ENCODE peak calls at places on chromosomes 6 and 20, in nine cellular contexts. G is CD8-positive, alpha-beta T cell; E is body of pancreas; O is fibroblast of lung; M is left ventricle myocardium inferior; U is pancreas; A is IMR-90; C is CD4-positive, alpha-beta memory T cell; N is Panc1. L is an unnamed sample.

GRCh38 chr6:26243742-26244141 is 121.3 kb upstream of the BTN3A2 start:
- DNase-seq in G (no peak), E (no peak), O (no peak), M (no peak), U (no peak), A (no peak), C (no peak), N (no peak), L (no peak)

GRCh38 chr20:39195495-39196129 is 233.5 kb downstream of the DHX35 start:
- DNase-seq in G (no peak), E (no peak), O (no peak), M (no peak), U (no peak), A (no peak), C (no peak), N (no peak), L (no peak)

GRCh38 chr20:24782801-24783630 is 166.1 kb upstream of the CST7 start:
- DNase-seq in G (no peak), E (no peak), O (peak), M (no peak), U (peak), A (no peak), C (no peak), N (no peak), L (no peak)

GRCh38 chr6:144918073-144918472 is 632.9 kb downstream of the UTRN start:
- DNase-seq in G (no peak), E (no peak), O (no peak), M (no peak), U (no peak), A (no peak), C (no peak), N (no peak), L (no peak)

GRCh38 chr20:24587384-24588046 is 118.1 kb downstream of the SYNDIG1 start:
- DNase-seq in G (no peak), E (no peak), O (no peak), M (no peak), U (no peak), A (no peak), C (no peak), N (no peak), L (no peak)

GRCh38 chr6:38973178-38974057 is 75.2 kb upstream of the GLP1R start:
- DNase-seq in G (no peak), E (peak), O (peak), M (no peak), U (no peak), A (peak), C (no peak), N (peak), L (peak)

GRCh38 chr6:110609101-110609500 is 132.7 kb upstream of the SLC22A16 start:
- DNase-seq in G (no peak), E (no peak), O (no peak), M (no peak), U (no peak), A (peak), C (no peak), N (no peak), L (no peak)

GRCh38 chr20:33687370-33687915 is 1.3 kb upstream of the E2F1 start:
- DNase-seq in G (no peak), E (no peak), O (peak), M (no peak), U (no peak), A (no peak), C (no peak), N (no peak), L (no peak)

GRCh38 chr6:15607603-15608002 is 55.2 kb downstream of the DTNBP1 start:
- DNase-seq in G (no peak), E (no peak), O (no peak), M (no peak), U (no peak), A (no peak), C (no peak), N (no peak), L (no peak)

GRCh38 chr6:15614277-15614676 is 48.6 kb downstream of the DTNBP1 start:
- DNase-seq in G (no peak), E (peak), O (no peak), M (no peak), U (no peak), A (no peak), C (no peak), N (no peak), L (no peak)

GRCh38 chr6:15606347-15606746 is 56.5 kb downstream of the DTNBP1 start:
- DNase-seq in G (no peak), E (no peak), O (no peak), M (no peak), U (no peak), A (no peak), C (no peak), N (no peak), L (no peak)

GRCh38 chr6:15608406-15608805 is 54.4 kb downstream of the DTNBP1 start:
- DNase-seq in G (no peak), E (no peak), O (peak), M (no peak), U (no peak), A (peak), C (no peak), N (no peak), L (peak)
- H3K27ac ChIP-seq in G (no peak), E (no peak), O (no peak), M (peak), U (no peak), A (no peak), C (no peak), N (no peak), L (no peak)

GRCh38 chr20:8219403-8219802 is 87.3 kb downstream of the PLCB1 start:
- DNase-seq in G (no peak), E (no peak), O (no peak), M (no peak), U (no peak), A (no peak), C (no peak), N (no peak), L (no peak)
- H3K4me3 ChIP-seq in G (no peak), E (no peak), O (no peak), M (no peak), U (no peak), A (no peak), C (no peak), N (no peak), L (no peak)

DNA sequence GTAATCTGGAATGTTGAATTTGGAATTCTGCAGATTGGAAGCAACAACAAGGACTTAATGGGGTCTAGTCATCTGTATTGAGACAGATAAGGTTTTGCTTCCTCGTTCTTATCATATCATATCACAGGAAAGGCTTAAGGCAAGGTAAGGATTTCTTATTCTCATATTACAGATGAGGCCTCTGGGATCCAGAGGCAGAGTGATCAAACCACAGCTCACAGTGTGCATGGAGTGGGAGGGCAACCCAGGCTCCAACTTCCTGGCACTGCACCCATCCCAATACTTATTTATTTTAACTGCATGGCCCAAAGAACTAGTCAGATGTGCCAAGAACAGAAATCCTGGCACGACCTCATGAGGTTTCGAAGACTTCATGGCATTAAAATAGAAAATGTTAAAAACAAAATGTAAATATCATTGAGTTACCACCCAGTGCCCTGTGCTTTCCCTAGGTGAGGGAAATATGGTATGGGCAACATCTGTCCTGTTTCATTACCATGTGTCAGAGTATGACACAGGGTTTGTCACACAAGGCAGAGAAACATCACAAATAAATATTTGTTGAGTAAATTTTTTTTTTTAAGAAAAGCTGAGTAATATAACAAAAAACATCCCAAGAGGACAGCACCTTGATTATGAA is 191.9 kb downstream of the ISM1 start:
- DNase-seq in G (no peak), E (no peak), O (peak), M (no peak), U (no peak), A (peak), C (no peak), N (no peak), L (no peak)
- H3K27ac ChIP-seq in G (no peak), E (no peak), O (no peak), M (no peak), U (no peak), A (no peak), C (no peak), N (no peak), L (no peak)

DNA sequence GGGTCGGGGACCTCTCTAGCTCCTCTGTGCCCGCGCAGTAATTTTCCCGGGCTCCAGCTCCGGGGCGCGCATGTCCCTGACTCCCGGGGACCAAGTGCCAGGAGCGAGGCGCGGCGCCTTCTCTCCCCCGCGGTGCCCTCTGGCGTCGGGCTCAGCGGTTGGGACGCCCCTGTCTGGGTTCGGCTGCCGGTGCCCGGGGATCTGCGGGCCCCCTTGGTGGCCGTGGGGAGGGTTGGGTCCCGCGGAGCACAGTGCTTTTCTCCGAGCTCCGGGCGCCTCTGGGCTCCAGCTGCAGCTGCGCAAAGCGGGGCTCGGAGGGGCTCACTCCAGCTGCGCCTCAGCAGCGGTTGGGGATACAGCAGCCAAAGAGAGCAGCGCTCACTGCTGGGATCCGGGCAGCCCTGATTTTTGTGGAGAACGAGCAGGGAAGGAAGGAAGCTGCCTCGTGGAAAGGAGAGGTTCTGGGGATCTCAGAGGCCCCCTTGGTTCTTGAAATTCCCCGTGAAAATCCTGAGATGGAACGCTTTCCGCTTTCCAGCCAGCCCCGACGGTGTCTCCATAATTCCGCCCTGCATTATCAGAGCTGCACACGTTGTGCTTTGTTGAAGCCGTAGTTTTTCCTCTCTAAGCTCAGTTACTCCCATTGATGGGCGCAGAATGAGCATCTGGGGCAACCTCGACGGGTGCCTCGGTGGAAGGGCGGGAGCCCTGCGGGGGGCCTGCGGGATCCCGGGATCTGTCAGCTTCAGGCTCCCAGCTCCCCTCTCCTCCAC is 863 bp downstream of the PPP1R14C start:
- DNase-seq in G (no peak), E (no peak), O (no peak), M (peak), U (peak), A (no peak), C (no peak), N (no peak), L (no peak)
- H3K4me3 ChIP-seq in G (no peak), E (no peak), O (no peak), M (peak), U (peak), A (no peak), C (no peak), N (peak), L (no peak)

L was measured in AG04450.